ENCODE peak calls at places on chromosome 14, in nine cellular contexts. Z, S, B, G, W, C, D, T and Y are unnamed samples.

GRCh38 chr14:35218963-35219362 is 73.2 kb upstream of the PSMA6 start:
- DNase-seq in Z (no peak), S (no peak), B (no peak), G (no peak), W (no peak), C (no peak), D (no peak), T (no peak), Y (no peak)

GRCh38 chr14:80364274-80364673 is 153.0 kb upstream of the DIO2 start:
- DNase-seq in Z (no peak), S (no peak), B (no peak), G (no peak), W (no peak), C (peak; percentile 27), D (peak; percentile 12), T (peak; percentile 51), Y (no peak)

GRCh38 chr14:32702571-32702970 is 236.1 kb upstream of the NPAS3 start:
- DNase-seq in Z (peak; percentile 52), S (no peak), B (peak; percentile 9), G (no peak), W (no peak), C (peak; percentile 44), D (no peak), T (peak; percentile 52), Y (no peak)

GRCh38 chr14:56102901-56103409 is 15.3 kb upstream of the PELI2 start:
- DNase-seq in Z (no peak), S (no peak), B (no peak), G (no peak), W (no peak), C (no peak), D (no peak), T (no peak), Y (no peak)

GRCh38 chr14:26765768-26766550 is 168.1 kb upstream of the NOVA1 start:
- DNase-seq in Z (peak; percentile 77), S (no peak), B (no peak), G (no peak), W (no peak), C (peak; percentile 51), D (peak; percentile 5), T (peak; percentile 96), Y (peak; percentile 30)

GRCh38 chr14:34592623-34593022 is 37.3 kb downstream of the SNX6 start:
- DNase-seq in Z (no peak), S (peak; percentile 14), B (no peak), G (no peak), W (no peak), C (no peak), D (no peak), T (no peak), Y (no peak)

GRCh38 chr14:50778757-50779483 is 52.0 kb downstream of the NIN start:
- DNase-seq in Z (no peak), S (no peak), B (no peak), G (no peak), W (no peak), C (no peak), D (no peak), T (peak; percentile 45), Y (no peak)

GRCh38 chr14:66974397-66975025 is 214.7 kb upstream of the GARIN2 start:
- DNase-seq in Z (no peak), S (no peak), B (no peak), G (no peak), W (no peak), C (peak; percentile 38), D (peak; percentile 57), T (peak; percentile 32), Y (no peak)

GRCh38 chr14:33611405-33612183 is 339.3 kb downstream of the EGLN3 start:
- DNase-seq in Z (no peak), S (no peak), B (no peak), G (no peak), W (no peak), C (peak; percentile 71), D (no peak), T (peak; percentile 44), Y (no peak)

GRCh38 chr14:41419709-41420108 is 187.0 kb upstream of the LRFN5 start:
- DNase-seq in Z (no peak), S (no peak), B (no peak), G (no peak), W (no peak), C (no peak), D (no peak), T (no peak), Y (no peak)

GRCh38 chr14:67806228-67806627 is 10.2 kb downstream of the ZFYVE26 start:
- DNase-seq in Z (no peak), S (no peak), B (no peak), G (no peak), W (no peak), C (no peak), D (no peak), T (no peak), Y (no peak)

GRCh38 chr14:28769358-28769757 is 2.8 kb downstream of the FOXG1 start:
- DNase-seq in Z (no peak), S (no peak), B (no peak), G (no peak), W (no peak), C (no peak), D (no peak), T (no peak), Y (no peak)

GRCh38 chr14:92382677-92383076 is 59.7 kb downstream of the SLC24A4 start:
- DNase-seq in Z (peak; percentile 26), S (peak; percentile 56), B (no peak), G (no peak), W (no peak), C (no peak), D (no peak), T (no peak), Y (no peak)

GRCh38 chr14:91870001-91870400 is 2.7 kb upstream of the TC2N start:
- DNase-seq in Z (no peak), S (no peak), B (no peak), G (no peak), W (no peak), C (no peak), D (peak; percentile 36), T (no peak), Y (no peak)

GRCh38 chr14:106879241-106879640 is 1352.9 kb downstream of the TMEM121 start:
- DNase-seq in Z (no peak), S (no peak), B (no peak), G (peak; percentile 76), W (no peak), C (peak; percentile 37), D (peak; percentile 41), T (no peak), Y (no peak)

GRCh38 chr14:95319312-95320075 is at the start of gene CLMN:
- DNase-seq in Z (peak; percentile 16), S (no peak), B (peak; percentile 22), G (peak; percentile 72), W (peak; percentile 51), C (peak; percentile 30), D (no peak), T (peak; percentile 12), Y (no peak)

GRCh38 chr14:62117010-62117717 is 354.9 kb downstream of the SNAPC1 start:
- DNase-seq in Z (peak; percentile 50), S (peak; percentile 93), B (peak; percentile 87), G (peak; percentile 76), W (peak; percentile 10), C (peak; percentile 43), D (no peak), T (peak; percentile 2), Y (peak; percentile 38)

GRCh38 chr14:50410921-50411320 is 14.2 kb upstream of the CDKL1 start:
- DNase-seq in Z (no peak), S (no peak), B (no peak), G (no peak), W (no peak), C (no peak), D (peak; percentile 25), T (peak; percentile 89), Y (no peak)

GRCh38 chr14:29630566-29631160 is 297.0 kb downstream of the PRKD1 start:
- DNase-seq in Z (no peak), S (no peak), B (no peak), G (no peak), W (no peak), C (no peak), D (no peak), T (no peak), Y (no peak)

GRCh38 chr14:24051162-24051788 is 534 bp upstream of the CARMIL3 start:
- DNase-seq in Z (no peak), S (peak; percentile 51), B (no peak), G (no peak), W (peak; percentile 59), C (no peak), D (no peak), T (no peak), Y (no peak)

GRCh38 chr14:65336191-65336591 is 76.3 kb upstream of the FUT8 start:
- DNase-seq in Z (no peak), S (no peak), B (no peak), G (no peak), W (no peak), C (peak; percentile 50), D (no peak), T (peak; percentile 69), Y (no peak)

GRCh38 chr14:23339506-23340268 is 13.0 kb downstream of the SLC22A17 start:
- DNase-seq in Z (no peak), S (peak; percentile 1), B (no peak), G (no peak), W (no peak), C (no peak), D (no peak), T (no peak), Y (no peak)

GRCh38 chr14:50821471-50822464 is 9.2 kb downstream of the NIN start:
- DNase-seq in Z (no peak), S (no peak), B (no peak), G (peak; percentile 85), W (no peak), C (no peak), D (no peak), T (no peak), Y (peak; percentile 27)

GRCh38 chr14:54117924-54118323 is 161.3 kb upstream of the BMP4 start:
- DNase-seq in Z (no peak), S (no peak), B (no peak), G (no peak), W (no peak), C (no peak), D (no peak), T (no peak), Y (no peak)

GRCh38 chr14:106346534-106347290 is 820.3 kb downstream of the TMEM121 start:
- DNase-seq in Z (no peak), S (no peak), B (no peak), G (no peak), W (no peak), C (no peak), D (no peak), T (no peak), Y (no peak)

GRCh38 chr14:75249251-75249957 is 29.2 kb upstream of the FOS start:
- DNase-seq in Z (no peak), S (no peak), B (no peak), G (peak; percentile 80), W (no peak), C (no peak), D (no peak), T (no peak), Y (peak; percentile 42)

GRCh38 chr14:89185919-89186849 is 230.8 kb downstream of the FOXN3 start:
- DNase-seq in Z (peak; percentile 43), S (peak; percentile 81), B (no peak), G (no peak), W (peak; percentile 89), C (peak; percentile 62), D (peak; percentile 47), T (peak; percentile 66), Y (peak; percentile 49)

GRCh38 chr14:60862283-60862682 is 118.6 kb downstream of the TRMT5 start:
- DNase-seq in Z (no peak), S (peak; percentile 74), B (no peak), G (no peak), W (no peak), C (no peak), D (no peak), T (peak; percentile 64), Y (peak; percentile 87)

GRCh38 chr14:85060116-85060515 is 469.8 kb upstream of the FLRT2 start:
- DNase-seq in Z (no peak), S (no peak), B (no peak), G (no peak), W (no peak), C (no peak), D (no peak), T (peak; percentile 21), Y (no peak)